ENCODE peak calls at places on chromosome 22, in five cellular contexts. V, Y, Q, N and T are unnamed samples.
A peak's percentile ranks its signal among the peaks of the same experiment; 100 is the strongest.

GRCh38 chr22:33985506-33985905 is 65.2 kb upstream of the LARGE1 start:
- DNase-seq in V (no peak), Y (no peak), Q (no peak), N (no peak), T (no peak)

GRCh38 chr22:49303061-49303735 is 524.5 kb downstream of the BRD1 start:
- DNase-seq in V (no peak), Y (no peak), Q (no peak), N (no peak), T (no peak)

GRCh38 chr22:30252411-30253204 is 6.0 kb upstream of the LIF start:
- DNase-seq in V (no peak), Y (no peak), Q (no peak), N (no peak), T (no peak)

GRCh38 chr22:49269928-49270327 is 557.7 kb downstream of the BRD1 start:
- DNase-seq in V (no peak), Y (no peak), Q (no peak), N (no peak), T (no peak)

GRCh38 chr22:41285441-41285819 is 557 bp downstream of the RANGAP1 start:
- DNase-seq in V (peak; percentile 91), Y (peak; percentile 60), Q (peak; percentile 64), N (no peak), T (peak; percentile 66)

GRCh38 chr22:39431216-39431801 is 25.5 kb upstream of the MGAT3 start:
- DNase-seq in V (no peak), Y (no peak), Q (no peak), N (no peak), T (no peak)

GRCh38 chr22:49736538-49736937 is 91.1 kb downstream of the BRD1 start:
- DNase-seq in V (no peak), Y (no peak), Q (peak; percentile 65), N (no peak), T (no peak)

GRCh38 chr22:30989473-30989872 is 20.4 kb downstream of the TUG1 start:
- DNase-seq in V (no peak), Y (no peak), Q (no peak), N (no peak), T (no peak)

GRCh38 chr22:39674536-39674935 is 104.0 kb downstream of the CACNA1I start:
- DNase-seq in V (no peak), Y (peak; percentile 14), Q (no peak), N (no peak), T (no peak)

GRCh38 chr22:35489225-35489624 is 51.4 kb upstream of the RASD2 start:
- DNase-seq in V (no peak), Y (no peak), Q (peak; percentile 72), N (no peak), T (no peak)

GRCh38 chr22:49395617-49396016 is 432.1 kb downstream of the BRD1 start:
- DNase-seq in V (no peak), Y (no peak), Q (no peak), N (no peak), T (no peak)

GRCh38 chr22:40552070-40552469 is 84.4 kb downstream of the MRTFA start:
- DNase-seq in V (no peak), Y (no peak), Q (no peak), N (no peak), T (no peak)

GRCh38 chr22:30266445-30267381 is at the start of gene OSM:
- DNase-seq in V (no peak), Y (no peak), Q (no peak), N (no peak), T (no peak)

GRCh38 chr22:40797427-40797826 is 21.7 kb downstream of the SLC25A17 start:
- DNase-seq in V (peak; percentile 35), Y (no peak), Q (no peak), N (no peak), T (no peak)

GRCh38 chr22:25083414-25084166 is 116.1 kb upstream of the CRYBB3 start:
- DNase-seq in V (no peak), Y (no peak), Q (peak; percentile 30), N (no peak), T (no peak)

GRCh38 chr22:33476716-33477115 is 418.5 kb upstream of the SYN3 start:
- DNase-seq in V (peak; percentile 45), Y (no peak), Q (no peak), N (no peak), T (no peak)

GRCh38 chr22:23180893-23181762 is 819 bp downstream of the BCR start:
- DNase-seq in V (no peak), Y (no peak), Q (peak; percentile 62), N (no peak), T (no peak)

GRCh38 chr22:19559324-19559811 is 35.2 kb upstream of the CLDN5 start:
- DNase-seq in V (no peak), Y (no peak), Q (no peak), N (no peak), T (no peak)

GRCh38 chr22:26550498-26551033 is 38.3 kb upstream of the TFIP11 start:
- DNase-seq in V (peak; percentile 47), Y (peak; percentile 56), Q (no peak), N (peak; percentile 59), T (peak; percentile 96)

GRCh38 chr22:46055176-46055850 is 78.4 kb upstream of the WNT7B start:
- DNase-seq in V (peak; percentile 34), Y (no peak), Q (peak; percentile 51), N (no peak), T (no peak)

GRCh38 chr22:19546680-19547079 is 22.5 kb upstream of the CLDN5 start:
- DNase-seq in V (no peak), Y (no peak), Q (no peak), N (no peak), T (no peak)

GRCh38 chr22:38258895-38259294 is 13.9 kb downstream of the TMEM184B start:
- DNase-seq in V (no peak), Y (no peak), Q (no peak), N (no peak), T (no peak)

GRCh38 chr22:38261478-38261803 is 11.4 kb downstream of the TMEM184B start:
- DNase-seq in V (peak; percentile 36), Y (no peak), Q (no peak), N (no peak), T (no peak)

GRCh38 chr22:38260760-38261477 is 11.9 kb downstream of the TMEM184B start:
- DNase-seq in V (peak; percentile 53), Y (no peak), Q (no peak), N (no peak), T (no peak)

GRCh38 chr22:38257650-38258246 is 15.1 kb downstream of the TMEM184B start:
- DNase-seq in V (peak; percentile 20), Y (no peak), Q (no peak), N (no peak), T (no peak)

GRCh38 chr22:38259370-38259769 is 13.4 kb downstream of the TMEM184B start:
- DNase-seq in V (no peak), Y (no peak), Q (no peak), N (no peak), T (no peak)
- H3K4me3 ChIP-seq in V (no peak overlapping the region), Y (no peak overlapping the region), Q (no peak overlapping the region), N (no peak overlapping the region), T (no peak overlapping the region)

DNA sequence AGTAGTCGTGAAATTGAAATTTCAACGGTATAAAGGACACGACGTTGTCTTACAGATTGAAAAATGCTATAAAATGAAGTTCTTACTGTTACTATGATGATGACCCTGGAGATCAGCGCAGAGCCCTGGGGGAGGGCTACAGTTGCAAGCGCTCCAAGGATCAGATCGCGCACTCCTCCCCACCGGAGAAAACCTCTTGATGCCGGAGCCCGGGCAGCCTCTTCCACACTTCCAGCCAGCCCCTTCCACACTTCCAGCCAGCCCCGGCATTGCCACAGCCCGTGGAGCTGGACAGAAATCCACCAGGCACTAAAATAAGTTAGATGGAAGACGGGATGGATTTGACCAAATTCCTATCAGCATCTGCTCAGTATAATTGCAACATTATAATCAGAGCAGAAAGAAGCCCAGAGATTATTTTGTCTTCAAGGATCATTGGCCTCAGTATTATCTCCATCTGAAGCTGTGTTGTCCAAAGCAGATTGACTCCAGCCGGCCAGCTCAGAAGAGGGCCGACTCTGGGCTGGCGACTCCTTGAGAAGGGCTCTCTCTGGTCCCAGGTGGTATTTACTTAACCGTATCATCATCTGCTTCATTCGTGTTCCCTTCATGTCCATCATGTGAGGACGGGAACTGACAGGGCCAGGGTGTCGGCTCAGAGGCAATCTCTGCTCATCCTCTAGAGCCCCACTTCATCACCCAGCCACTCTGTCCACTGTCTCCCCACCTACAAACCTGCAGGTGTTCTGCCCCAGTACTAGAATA is 777 bp upstream of the MICAL3 start:
- DNase-seq in V (no peak), Y (no peak), Q (peak; percentile 47), N (no peak), T (no peak)
- H3K4me3 ChIP-seq in V (peak overlapping the region; percentile 85), Y (peak overlapping the region; percentile 73), Q (peak overlapping the region; percentile 84), N (peak overlapping the region; percentile 62), T (peak overlapping the region; percentile 55)

DNA sequence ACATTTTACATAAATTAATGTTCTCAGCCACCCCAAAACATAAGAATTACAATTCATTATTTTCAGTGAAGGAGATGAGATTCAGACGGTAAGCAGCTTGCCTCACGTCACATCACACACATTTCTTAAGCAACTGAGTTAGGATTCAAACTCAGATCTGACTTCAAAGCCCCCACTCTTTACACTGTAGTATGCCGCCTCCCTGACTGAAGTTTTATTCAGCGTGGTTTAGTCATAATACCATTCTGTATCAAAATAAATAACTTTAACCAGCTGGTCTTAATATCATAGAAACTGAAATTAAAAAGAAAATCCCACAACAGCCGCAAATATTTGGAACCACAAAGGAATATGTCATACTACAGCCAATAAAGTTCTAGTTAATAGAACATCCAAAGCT is 334.7 kb downstream of the TTC28 start:
- DNase-seq in V (no peak), Y (no peak), Q (no peak), N (no peak), T (no peak)
- H3K4me3 ChIP-seq in V (peak overlapping the region; percentile 52), Y (no peak overlapping the region), Q (no peak overlapping the region), N (no peak overlapping the region), T (no peak overlapping the region)

DNA sequence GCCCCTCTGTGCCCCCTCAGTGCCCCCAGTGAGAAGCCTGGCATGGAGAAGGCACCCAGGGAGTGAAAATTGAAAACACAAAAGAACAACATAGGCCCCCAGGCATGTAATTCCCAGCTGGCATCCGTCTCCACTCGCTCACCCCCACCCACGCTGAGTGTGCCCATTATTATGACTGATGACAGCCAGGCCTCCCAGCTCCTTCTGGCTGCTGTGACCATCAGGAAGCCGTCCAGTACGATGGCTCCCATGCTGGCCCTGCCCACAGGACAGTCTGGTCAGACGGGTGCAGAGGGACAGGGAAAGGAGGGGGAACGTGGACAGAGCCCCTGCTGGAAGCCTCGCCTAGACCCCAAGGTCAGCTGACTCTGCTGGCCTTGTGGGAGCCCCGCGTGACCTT is 30.0 kb downstream of the ELFN2 start:
- DNase-seq in V (no peak), Y (no peak), Q (peak; percentile 70), N (no peak), T (no peak)
- H3K4me3 ChIP-seq in V (no peak overlapping the region), Y (no peak overlapping the region), Q (no peak overlapping the region), N (no peak overlapping the region), T (no peak overlapping the region)

GRCh38 chr22:42419328-42419881 is 12.8 kb downstream of the NFAM1 start:
- DNase-seq in V (no peak), Y (no peak), Q (no peak), N (no peak), T (no peak)
- H3K4me3 ChIP-seq in V (peak overlapping the region; percentile 56), Y (no peak overlapping the region), Q (no peak overlapping the region), N (no peak overlapping the region), T (no peak overlapping the region)